ENCODE peak calls at places on chromosomes 2 and 18, in five cellular contexts. K is nephron progenitor cell, M is progenitor cell of endocrine pancreas, U is pancreas, O is astrocyte of the spinal cord. D is an unnamed sample.

GRCh38 chr2:35790292-35790691 is 565.3 kb upstream of the CRIM1 start:
- DNase-seq in K (no peak), M (no peak), U (no peak), O (no peak), D (no peak)

GRCh38 chr2:39837856-39838453 is 58.9 kb upstream of the THUMPD2 start:
- DNase-seq in K (peak; percentile 26), M (no peak), U (no peak), O (peak; percentile 38), D (no peak)

GRCh38 chr2:61759718-61760117 is 94.1 kb downstream of the FAM161A start:
- DNase-seq in K (no peak), M (no peak), U (no peak), O (peak; percentile 71), D (no peak)

GRCh38 chr2:240404174-240404852 is 31.1 kb upstream of the GPC1 start:
- DNase-seq in K (no peak), M (no peak), U (no peak), O (no peak), D (no peak)

GRCh38 chr2:187854801-187855200 is 300.6 kb upstream of the TFPI start:
- DNase-seq in K (no peak), M (no peak), U (no peak), O (no peak), D (no peak)

GRCh38 chr2:172806426-172807008 is 70.9 kb downstream of the RAPGEF4 start:
- DNase-seq in K (peak; percentile 16), M (no peak), U (no peak), O (peak; percentile 74), D (no peak)

GRCh38 chr2:74414475-74414874 is 6.9 kb downstream of the C2orf81 start:
- DNase-seq in K (no peak), M (no peak), U (no peak), O (no peak), D (no peak)

GRCh38 chr18:23225518-23225917 is 90.2 kb downstream of the CABLES1 start:
- DNase-seq in K (no peak), M (no peak), U (no peak), O (peak; percentile 95), D (no peak)

GRCh38 chr2:63058149-63058741 is 7.6 kb downstream of the OTX1 start:
- DNase-seq in K (no peak), M (no peak), U (peak; percentile 13), O (peak; percentile 54), D (peak; percentile 30)

GRCh38 chr18:5543854-5544389 is at the start of gene EPB41L3:
- DNase-seq in K (peak; percentile 66), M (peak; percentile 39), U (peak; percentile 40), O (peak; percentile 35), D (peak; percentile 43)

GRCh38 chr2:39981877-39982276 is 202.8 kb upstream of the THUMPD2 start:
- DNase-seq in K (no peak), M (no peak), U (no peak), O (no peak), D (no peak)

GRCh38 chr2:20443276-20443920 is 3.5 kb upstream of the RHOB start:
- DNase-seq in K (no peak), M (no peak), U (peak; percentile 47), O (peak; percentile 70), D (no peak)

GRCh38 chr2:64212346-64212745 is 68.1 kb upstream of the PELI1 start:
- DNase-seq in K (no peak), M (no peak), U (no peak), O (peak; percentile 84), D (no peak)

GRCh38 chr18:48575658-48576453 is 37.0 kb downstream of the CTIF start:
- DNase-seq in K (no peak), M (no peak), U (no peak), O (peak; percentile 90), D (no peak)

GRCh38 chr2:156456616-156457015 is 20.4 kb downstream of the GPD2 start:
- DNase-seq in K (no peak), M (no peak), U (no peak), O (peak; percentile 58), D (no peak)

GRCh38 chr18:48605408-48605845 is 66.6 kb downstream of the CTIF start:
- DNase-seq in K (peak; percentile 47), M (no peak), U (no peak), O (peak; percentile 35), D (peak; percentile 62)

GRCh38 chr2:14270036-14270582 is 362.4 kb upstream of the LRATD1 start:
- DNase-seq in K (no peak), M (no peak), U (no peak), O (no peak), D (no peak)

GRCh38 chr2:39913648-39914456 is 134.8 kb upstream of the THUMPD2 start:
- DNase-seq in K (peak; percentile 12), M (no peak), U (no peak), O (peak; percentile 84), D (peak; percentile 10)

GRCh38 chr2:176140520-176141317 is 10.6 kb upstream of the HOXD4 start:
- DNase-seq in K (peak; percentile 92), M (peak; percentile 73), U (peak; percentile 44), O (peak; percentile 80), D (peak; percentile 90)

GRCh38 chr2:59277656-59278055 is 1036.5 kb upstream of the FANCL start:
- DNase-seq in K (no peak), M (no peak), U (no peak), O (no peak), D (no peak)

GRCh38 chr2:59276917-59277316 is 1035.8 kb upstream of the FANCL start:
- DNase-seq in K (no peak), M (no peak), U (no peak), O (no peak), D (no peak)

DNA sequence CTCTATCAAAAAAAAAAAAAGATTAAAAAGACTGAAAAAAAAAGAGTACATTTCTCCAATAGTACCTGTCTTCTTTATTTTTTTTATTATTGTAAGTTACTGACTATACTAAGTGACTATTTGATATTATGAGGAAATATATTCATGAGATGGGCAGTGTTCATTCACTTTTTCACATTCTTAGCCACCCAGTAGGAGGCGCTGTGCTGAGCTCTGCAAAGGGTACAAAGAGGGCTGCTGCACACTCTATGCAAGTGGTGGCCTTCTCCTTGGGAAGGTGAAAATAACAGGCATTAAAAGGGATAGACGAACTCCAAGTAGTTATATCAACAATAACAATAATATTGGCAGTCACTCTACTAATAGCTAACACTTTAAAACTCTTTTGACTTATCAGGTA is 1034.9 kb upstream of the FANCL start:
- DNase-seq in K (peak; percentile 5), M (no peak), U (no peak), O (no peak), D (no peak)
- TF ChIP-seq CTCF in K (peak; percentile 42), M (peak; percentile 44), U (no peak), O (peak; percentile 5), D (peak; percentile 67)

GRCh38 chr2:105443610-105444598 is 45.1 kb upstream of the FHL2 start:
- DNase-seq in K (no peak), M (no peak), U (no peak), O (peak; percentile 14), D (no peak)
- TF ChIP-seq CTCF in K (no peak), M (no peak), U (no peak), O (no peak), D (no peak)

GRCh38 chr2:153766415-153766814 is 105.3 kb upstream of the GALNT13 start:
- DNase-seq in K (no peak), M (no peak), U (no peak), O (no peak), D (no peak)

DNA sequence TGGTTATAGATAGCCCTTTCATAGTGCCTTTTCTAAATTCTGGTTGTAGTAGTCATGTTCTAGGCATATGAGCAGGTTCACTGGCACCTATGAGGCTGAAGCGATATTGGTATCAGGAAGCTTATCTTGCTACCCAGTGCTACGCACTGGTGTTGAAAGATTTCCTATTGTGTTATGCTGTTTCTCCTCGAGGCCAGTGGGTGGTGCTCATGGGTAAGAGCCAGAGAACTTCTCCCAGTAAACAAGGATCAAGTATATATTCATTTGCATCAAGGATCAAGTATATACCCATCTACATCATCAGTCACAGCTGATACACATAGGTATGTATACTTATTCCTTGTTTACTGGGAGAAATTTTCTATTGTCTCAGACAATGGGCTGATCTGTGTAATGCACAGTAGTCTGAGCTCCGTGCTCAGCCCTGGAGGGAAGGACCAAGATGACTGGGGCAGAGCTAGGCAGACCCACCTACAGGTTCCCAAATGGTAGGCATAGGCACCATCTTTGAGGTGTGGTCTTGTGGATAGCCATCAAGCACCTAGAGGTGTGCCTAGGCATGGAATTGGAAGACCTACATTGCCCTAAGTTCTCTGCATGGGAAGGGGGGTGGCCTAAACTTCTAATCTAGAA is 101.2 kb upstream of the GALNT13 start:
- DNase-seq in K (no peak), M (no peak), U (no peak), O (no peak), D (no peak)
- TF ChIP-seq CTCF in K (no peak), M (peak; percentile 36), U (no peak), O (no peak), D (no peak)

GRCh38 chr2:222916229-222917197 is 55.7 kb downstream of the ACSL3 start:
- DNase-seq in K (no peak), M (no peak), U (no peak), O (no peak), D (no peak)
- TF ChIP-seq CTCF in K (peak; percentile 6), M (peak; percentile 22), U (no peak), O (no peak), D (no peak)

DNA sequence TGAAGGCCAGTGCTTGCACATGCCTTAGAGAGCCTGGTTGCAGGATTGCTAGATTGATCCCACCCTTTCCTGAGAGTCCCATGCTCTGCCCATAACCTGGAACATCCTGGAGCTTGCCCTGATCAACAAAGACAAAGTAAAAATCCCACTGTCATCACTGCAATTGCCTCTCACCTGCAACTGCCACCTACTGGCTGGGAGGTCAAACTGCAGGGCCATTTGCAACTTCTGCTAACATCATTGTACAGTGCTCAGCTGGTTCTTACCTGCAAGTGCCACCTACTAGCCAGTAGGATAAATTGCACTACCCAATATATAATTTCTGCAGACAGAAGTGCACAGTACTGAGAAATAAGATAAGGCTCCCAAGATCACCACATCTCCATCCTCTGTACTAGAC is 947.5 kb downstream of the CPS1 start:
- DNase-seq in K (no peak), M (no peak), U (no peak), O (no peak), D (no peak)
- TF ChIP-seq CTCF in K (no peak), M (no peak), U (no peak), O (peak; percentile 3), D (peak; percentile 42)

DNA sequence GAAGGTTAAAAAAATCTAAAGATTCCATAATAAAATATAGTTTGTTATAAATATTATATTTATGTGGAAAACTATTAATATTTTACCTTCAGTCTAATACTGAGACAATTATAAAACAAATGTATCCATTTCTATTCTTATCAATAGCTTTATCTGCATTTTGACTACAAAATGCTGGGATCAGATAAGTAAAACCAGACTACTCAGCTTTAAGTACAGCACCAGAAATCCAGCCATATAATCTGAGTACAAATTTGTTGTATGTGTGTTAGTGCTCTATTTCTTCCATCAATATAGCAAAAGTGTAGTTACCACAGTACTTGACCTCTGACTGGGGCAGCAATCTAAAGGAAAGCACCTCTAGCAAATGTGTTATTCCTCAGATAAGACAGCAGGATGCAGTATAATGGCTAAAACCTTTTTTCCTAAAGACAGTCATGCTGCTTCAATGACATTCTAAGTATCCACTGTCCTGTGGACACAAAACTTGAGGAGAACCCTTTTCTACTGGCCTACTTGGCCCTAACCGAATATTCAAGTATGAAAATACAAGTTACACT is 68.1 kb downstream of the OLA1 start:
- DNase-seq in K (no peak), M (no peak), U (no peak), O (no peak), D (no peak)
- TF ChIP-seq CTCF in K (no peak), M (no peak), U (no peak), O (peak; percentile 10), D (no peak)

D was measured in endothelial cell.